ENCODE peak calls at places on chromosomes 12 and 14, in seven cellular contexts. J is aorta, I is midbrain, M is foreskin keratinocyte, X is upper lobe of right lung, N is nephron progenitor cell, C is osteocyte. B is an unnamed sample.

GRCh38 chr12:131092911-131093901 is 139.5 kb downstream of the ADGRD1 start:
- DNase-seq in J (peak), I (no peak), M (no peak), X (peak), N (no peak), C (peak), B (no peak)

GRCh38 chr14:74634964-74635363 is 22.9 kb upstream of the LTBP2 start:
- DNase-seq in J (no peak), I (no peak), M (no peak), X (no peak), N (no peak), C (no peak), B (no peak)

GRCh38 chr14:74531467-74531866 is 37.9 kb downstream of the ISCA2 start:
- DNase-seq in J (no peak), I (no peak), M (no peak), X (no peak), N (no peak), C (no peak), B (no peak)

GRCh38 chr14:104797112-104798044 is 1.8 kb upstream of the AKT1 start:
- DNase-seq in J (no peak), I (no peak), M (no peak), X (no peak), N (peak), C (no peak), B (peak)

GRCh38 chr12:76317976-76318375 is 30.2 kb downstream of the BBS10 start:
- DNase-seq in J (no peak), I (no peak), M (no peak), X (no peak), N (no peak), C (no peak), B (no peak)

GRCh38 chr12:97112161-97112560 is 205.1 kb downstream of the NEDD1 start:
- DNase-seq in J (no peak), I (no peak), M (no peak), X (no peak), N (no peak), C (no peak), B (no peak)

GRCh38 chr14:104559043-104559768 is 20.4 kb upstream of the C14orf180 start:
- DNase-seq in J (peak), I (no peak), M (no peak), X (no peak), N (peak), C (no peak), B (no peak)

GRCh38 chr12:2231956-2232355 is 179.2 kb downstream of the CACNA1C start:
- DNase-seq in J (no peak), I (no peak), M (no peak), X (no peak), N (no peak), C (no peak), B (no peak)

GRCh38 chr14:105168496-105168978 is at the start of gene JAG2:
- DNase-seq in J (peak), I (no peak), M (no peak), X (peak), N (peak), C (no peak), B (no peak)

GRCh38 chr14:32470161-32470705 is 141.1 kb downstream of the AKAP6 start:
- DNase-seq in J (no peak), I (peak), M (peak), X (no peak), N (no peak), C (no peak), B (no peak)

GRCh38 chr14:104087981-104088850 is 2.7 kb downstream of the ASPG start:
- DNase-seq in J (no peak), I (no peak), M (no peak), X (peak), N (peak), C (no peak), B (no peak)

GRCh38 chr12:123089631-123090353 is 61.1 kb downstream of the PITPNM2 start:
- DNase-seq in J (no peak), I (no peak), M (peak), X (no peak), N (no peak), C (no peak), B (no peak)

GRCh38 chr12:58314610-58315009 is 373.2 kb downstream of the ATP23 start:
- DNase-seq in J (no peak), I (no peak), M (no peak), X (no peak), N (no peak), C (no peak), B (no peak)

GRCh38 chr14:30193791-30194407 is 266.3 kb upstream of the PRKD1 start:
- DNase-seq in J (no peak), I (no peak), M (no peak), X (no peak), N (no peak), C (no peak), B (no peak)

GRCh38 chr12:132888852-132889251 is 1.4 kb upstream of the CHFR start:
- DNase-seq in J (no peak), I (no peak), M (no peak), X (no peak), N (no peak), C (no peak), B (no peak)

GRCh38 chr12:1873531-1874149 is 44.8 kb downstream of the CACNA2D4 start:
- DNase-seq in J (no peak), I (no peak), M (no peak), X (no peak), N (no peak), C (peak), B (peak)

GRCh38 chr12:4293299-4293941 is 19.9 kb downstream of the CCND2 start:
- DNase-seq in J (no peak), I (no peak), M (no peak), X (no peak), N (no peak), C (no peak), B (no peak)

B was measured in esophagus muscularis mucosa.